ENCODE peak calls at places on chromosomes 6 and 20, in seven cellular contexts. W, A, S, J, P, B and X are unnamed samples.

GRCh38 chr20:9214676-9215075 is 145.8 kb downstream of the PLCB4 start:
- DNase-seq in J (peak), W (no peak), A (no peak), S (no peak), B (no peak), P (peak), X (no peak)

GRCh38 chr6:11324453-11325023 is 92.1 kb upstream of the NEDD9 start:
- DNase-seq in A (no peak), S (no peak), W (no peak), J (no peak), P (no peak), B (no peak), X (no peak)

GRCh38 chr6:107496041-107496440 is 6.1 kb downstream of the SOBP start:
- DNase-seq in P (no peak), S (no peak), J (no peak), W (no peak), A (no peak), B (no peak), X (no peak)

GRCh38 chr6:149453597-149454340 is 31.0 kb downstream of the ZC3H12D start:
- DNase-seq in B (no peak), P (no peak), J (no peak), S (no peak), W (no peak), A (no peak), X (no peak)

GRCh38 chr6:109867009-109867969 is 110.8 kb upstream of the GPR6 start:
- DNase-seq in B (no peak), A (peak), J (peak), W (no peak), P (no peak), S (no peak), X (peak)

GRCh38 chr6:18207438-18207837 is 52.2 kb downstream of the KDM1B start:
- DNase-seq in A (no peak), S (no peak), J (no peak), P (no peak), W (no peak), B (no peak), X (no peak)

GRCh38 chr6:12339022-12339421 is 48.9 kb downstream of the EDN1 start:
- DNase-seq in P (no peak), S (no peak), B (peak), J (no peak), W (no peak), A (no peak), X (no peak)

GRCh38 chr20:35232575-35232974 is 6.1 kb downstream of the MMP24 start:
- DNase-seq in P (no peak), J (peak), A (no peak), S (no peak), W (no peak), B (no peak), X (no peak)

GRCh38 chr6:11810039-11810541 is 31.5 kb upstream of the ADTRP start:
- DNase-seq in S (no peak), W (no peak), A (peak), J (peak), B (no peak), P (peak), X (no peak)

GRCh38 chr20:53662595-53662994 is 69.0 kb upstream of the ZNF217 start:
- DNase-seq in P (no peak), B (no peak), W (no peak), J (no peak), S (no peak), A (no peak), X (no peak)

GRCh38 chr20:57422254-57422653 is 31.1 kb downstream of the RBM38 start:
- DNase-seq in P (no peak), J (no peak), W (no peak), B (no peak), S (no peak), A (no peak), X (no peak)

GRCh38 chr6:15512126-15512525 is 150.7 kb downstream of the DTNBP1 start:
- DNase-seq in A (peak), W (no peak), B (no peak), P (no peak), J (no peak), S (no peak), X (peak)
- TF ChIP-seq CTCF in A (peak), W (no peak), B (no peak), P (no peak), J (peak), S (no peak), X (peak)

DNA sequence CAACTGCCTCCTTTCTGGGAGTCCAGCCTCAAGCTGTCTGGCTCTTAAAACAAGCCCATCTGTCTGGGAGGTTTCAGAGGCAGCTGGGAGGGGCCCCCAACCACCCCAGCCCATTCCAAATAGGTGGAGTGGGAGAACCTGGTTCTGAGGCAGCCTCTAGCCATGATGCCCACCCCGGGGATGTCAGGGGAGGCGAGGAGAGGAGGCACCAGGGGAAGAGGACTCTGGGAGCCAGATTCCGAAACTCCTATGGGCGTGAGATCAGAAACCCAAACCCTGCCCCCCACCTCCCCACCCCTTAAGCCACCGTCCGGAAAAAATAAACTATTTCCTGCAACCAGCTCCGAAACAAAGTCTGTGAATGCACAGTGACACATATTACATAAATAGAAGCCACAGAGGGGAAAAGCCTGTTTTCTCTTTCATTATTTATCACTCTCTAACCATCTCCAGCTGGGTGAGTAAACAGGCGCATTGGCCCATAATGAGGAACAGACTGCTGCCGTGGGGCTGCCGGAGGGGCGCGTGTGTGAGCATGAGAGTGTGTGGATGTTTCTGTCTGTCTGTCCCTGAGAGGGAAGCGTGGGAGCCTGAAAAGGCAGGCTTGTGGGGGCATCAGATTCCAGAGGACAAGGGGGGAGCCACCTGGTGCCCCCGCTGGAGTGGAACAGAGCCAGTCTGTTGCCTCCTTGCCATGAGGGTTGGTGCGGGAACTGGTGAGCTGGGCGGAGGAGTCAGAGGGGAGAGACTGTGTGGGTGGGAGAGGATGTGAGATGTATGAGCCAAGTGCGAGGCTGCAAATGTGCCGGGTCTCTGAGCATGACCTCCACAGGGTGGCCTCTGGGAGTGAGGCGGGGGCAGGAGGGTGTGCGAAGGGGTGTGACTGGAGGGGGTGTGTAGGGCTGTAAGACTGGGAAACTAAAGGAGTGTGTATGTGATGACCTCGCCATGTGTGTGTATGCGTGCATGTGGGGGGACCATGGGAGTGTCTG is 14.3 kb upstream of the FOXP4 start:
- DNase-seq in B (no peak), J (peak), P (no peak), W (peak), A (no peak), S (no peak), X (peak)
- H3K4me3 ChIP-seq in B (no peak), J (no peak), P (no peak), W (peak), A (peak), S (peak), X (peak)

DNA sequence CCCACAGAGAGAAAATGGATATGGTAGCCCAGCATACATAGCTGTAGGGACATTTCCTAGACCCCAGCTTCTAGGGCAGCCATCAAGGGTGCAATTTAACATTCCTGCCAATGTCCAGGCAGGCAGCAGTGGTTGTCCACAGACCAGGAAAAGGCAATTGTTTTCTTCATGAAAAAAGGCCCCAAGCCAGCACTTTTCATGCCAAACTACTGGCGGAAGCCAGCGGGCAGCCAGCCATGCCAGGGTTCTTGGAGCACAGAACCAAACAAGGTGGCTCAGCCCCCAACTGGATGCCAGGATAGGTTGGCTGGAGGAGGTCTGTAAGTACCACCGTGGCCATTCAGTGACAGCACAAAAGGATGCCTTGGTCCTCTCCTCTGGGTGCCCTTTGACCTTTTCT is 94.6 kb downstream of the BANF2 start:
- DNase-seq in S (no peak), P (no peak), A (no peak), B (no peak), J (no peak), W (no peak), X (no peak)
- TF ChIP-seq CTCF in S (no peak), P (no peak), A (no peak), B (no peak), J (no peak), W (no peak), X (no peak)

DNA sequence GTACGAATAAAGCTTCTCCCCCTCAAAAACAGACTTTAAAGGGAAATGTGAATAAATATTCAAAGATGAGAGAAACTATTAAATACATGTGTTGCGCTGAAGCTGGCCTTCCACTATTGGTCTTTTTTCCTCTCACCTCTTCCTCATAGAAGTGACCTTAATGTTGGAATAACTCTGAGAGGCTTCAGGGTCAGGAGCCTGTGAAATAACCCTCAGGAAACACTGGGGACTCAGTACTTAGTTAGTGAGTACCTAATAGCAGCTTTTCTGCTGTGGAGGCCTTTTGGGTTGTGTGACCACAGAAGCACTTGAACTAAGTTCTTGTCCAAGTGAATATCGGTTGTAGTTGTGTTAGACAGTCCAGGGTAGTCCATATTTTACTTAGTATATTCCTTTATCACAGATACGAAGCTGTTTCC is 799 bp upstream of the SHPRH start:
- DNase-seq in A (no peak), J (no peak), P (no peak), S (no peak), B (no peak), W (no peak), X (no peak)
- H3K4me3 ChIP-seq in A (peak), J (peak), P (peak), S (peak), B (peak), W (peak), X (peak)

GRCh38 chr6:164097056-164097455 is 682.5 kb downstream of the QKI start:
- DNase-seq in J (no peak), A (no peak), S (peak), W (no peak), B (no peak), P (no peak), X (no peak)

GRCh38 chr6:164098857-164099534 is 684.5 kb downstream of the QKI start:
- DNase-seq in W (no peak), B (no peak), S (peak), A (peak), P (peak), J (peak), X (no peak)

GRCh38 chr6:164099535-164099982 is 685.0 kb downstream of the QKI start:
- DNase-seq in A (no peak), J (no peak), P (no peak), B (no peak), W (peak), S (peak), X (no peak)

GRCh38 chr6:164095056-164095455 is 680.5 kb downstream of the QKI start:
- DNase-seq in B (no peak), A (no peak), P (no peak), J (no peak), S (peak), W (no peak), X (no peak)

DNA sequence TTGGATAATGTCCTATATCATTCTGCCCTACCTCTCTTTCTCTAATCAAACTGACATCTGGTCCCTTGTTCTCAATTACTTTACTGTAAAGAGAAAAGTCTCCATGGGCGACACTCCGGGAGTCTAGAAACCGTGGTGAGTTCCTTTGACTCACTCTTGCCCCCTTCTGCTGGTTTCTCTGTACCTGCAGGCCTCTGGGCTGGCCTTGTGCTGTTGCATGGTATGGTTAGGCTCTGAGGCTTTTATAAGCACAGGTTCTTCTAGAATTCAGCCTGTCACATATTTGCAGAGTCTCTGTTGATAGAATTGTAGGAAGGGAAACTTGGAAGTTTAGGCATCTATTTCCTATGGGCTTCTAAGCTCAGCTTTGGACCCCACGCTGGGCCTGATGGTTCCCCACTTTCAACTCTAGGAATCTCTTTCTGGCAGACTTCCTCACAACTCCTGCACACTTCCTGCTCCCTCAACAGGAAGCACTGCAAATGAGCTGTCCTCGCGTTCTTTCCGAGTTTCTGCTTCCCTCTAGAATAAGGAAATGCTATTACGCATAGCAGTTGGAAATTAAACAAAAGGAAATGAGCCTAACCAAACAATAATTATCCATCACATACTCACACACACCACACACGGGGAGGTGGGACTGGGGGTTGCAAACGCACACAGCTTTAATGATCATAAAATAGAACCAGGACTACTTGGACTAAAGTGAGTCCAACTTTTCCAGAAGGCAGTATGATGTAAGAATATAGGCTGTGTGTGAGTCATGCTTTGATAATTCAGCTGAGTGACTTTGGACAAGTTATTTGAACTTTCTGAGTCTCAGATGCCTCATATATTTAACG is 683.3 kb downstream of the QKI start:
- DNase-seq in A (peak), J (peak), S (peak), W (no peak), B (no peak), P (peak), X (no peak)
- TF ChIP-seq CTCF in A (no peak), J (peak), S (no peak), W (no peak), B (no peak), P (no peak), X (peak)

DNA sequence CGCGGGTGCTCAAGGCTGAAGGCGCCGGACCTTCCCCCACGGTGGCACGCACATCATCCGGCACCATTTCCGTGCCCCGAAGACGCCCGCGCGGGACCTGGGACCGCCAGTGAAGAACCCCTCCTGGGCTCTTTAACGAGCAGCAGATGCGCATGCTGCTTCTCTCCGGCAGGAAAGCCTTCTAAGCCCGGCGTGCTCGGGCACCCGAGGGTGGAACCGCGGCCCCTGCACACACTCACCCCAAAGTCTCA is 220 bp downstream of the FOXQ1 start:
- DNase-seq in J (no peak), P (peak), S (no peak), A (no peak), W (no peak), B (no peak), X (no peak)
- H3K4me3 ChIP-seq in J (peak), P (peak), S (peak), A (peak), W (peak), B (peak), X (no peak)

GRCh38 chr6:143513410-143513809 is 1.9 kb upstream of the FUCA2 start:
- DNase-seq in A (no peak), W (no peak), B (no peak), S (no peak), J (no peak), P (peak), X (peak)
- TF ChIP-seq CTCF in A (no peak), W (no peak), B (no peak), S (no peak), J (peak), P (peak), X (peak)

GRCh38 chr6:24583463-24584389 is 62.3 kb downstream of the KIAA0319 start:
- DNase-seq in A (peak), J (peak), S (no peak), P (peak), W (no peak), B (no peak), X (peak)
- H3K4me3 ChIP-seq in A (no peak), J (peak), S (no peak), P (no peak), W (no peak), B (no peak), X (peak)

GRCh38 chr6:15623282-15624116 is 39.3 kb downstream of the DTNBP1 start:
- DNase-seq in J (peak), A (no peak), W (no peak), P (peak), S (no peak), B (no peak), X (peak)
- TF ChIP-seq CTCF in J (peak), A (peak), W (peak), P (peak), S (peak), B (peak), X (peak)